ENCODE peak calls at places on chromosome 4, in eight cellular contexts. One of them, this sample, is unnamed.

GRCh38 chr4:18248611-18249010 is 227.1 kb upstream of the LCORL start:
- DNase-seq in fibroblast of mammary gland: no peak
- DNase-seq in PC-9: no peak
- DNase-seq in lower leg skin: no peak
- DNase-seq in mammary epithelial cell: no peak
- DNase-seq in heart right ventricle: no peak
- DNase-seq in keratinocyte: no peak
- DNase-seq in fibroblast of villous mesenchyme: no peak
- DNase-seq in this sample: no peak

GRCh38 chr4:10715696-10716095 is 31.1 kb upstream of the CLNK start:
- DNase-seq in PC-9: no peak
- DNase-seq in keratinocyte: no peak
- DNase-seq in mammary epithelial cell: no peak
- DNase-seq in heart right ventricle: no peak
- DNase-seq in lower leg skin: no peak
- DNase-seq in fibroblast of villous mesenchyme: no peak
- DNase-seq in fibroblast of mammary gland: peak; percentile 73
- DNase-seq in this sample: peak; percentile 17

GRCh38 chr4:105544517-105544916 is 7.9 kb upstream of the ARHGEF38 start:
- DNase-seq in fibroblast of villous mesenchyme: no peak
- DNase-seq in lower leg skin: no peak
- DNase-seq in PC-9: no peak
- DNase-seq in fibroblast of mammary gland: peak; percentile 4
- DNase-seq in mammary epithelial cell: no peak
- DNase-seq in keratinocyte: no peak
- DNase-seq in heart right ventricle: no peak
- DNase-seq in this sample: no peak

GRCh38 chr4:128528793-128529553 is 241.4 kb upstream of the PGRMC2 start:
- DNase-seq in lower leg skin: peak; percentile 68
- DNase-seq in PC-9: peak; percentile 65
- DNase-seq in mammary epithelial cell: peak; percentile 85
- DNase-seq in fibroblast of mammary gland: peak; percentile 98
- DNase-seq in keratinocyte: peak; percentile 76
- DNase-seq in heart right ventricle: peak; percentile 39
- DNase-seq in fibroblast of villous mesenchyme: peak; percentile 96
- DNase-seq in this sample: peak; percentile 100

GRCh38 chr4:112895785-112896184 is 153.7 kb upstream of the ANK2 start:
- DNase-seq in keratinocyte: peak; percentile 1
- DNase-seq in lower leg skin: no peak
- DNase-seq in fibroblast of mammary gland: peak; percentile 64
- DNase-seq in fibroblast of villous mesenchyme: no peak
- DNase-seq in PC-9: no peak
- DNase-seq in mammary epithelial cell: peak; percentile 61
- DNase-seq in heart right ventricle: no peak
- DNase-seq in this sample: no peak

GRCh38 chr4:164716901-164717300 is 37.0 kb upstream of the SMIM31 start:
- DNase-seq in mammary epithelial cell: no peak
- DNase-seq in lower leg skin: no peak
- DNase-seq in keratinocyte: no peak
- DNase-seq in fibroblast of mammary gland: peak; percentile 1
- DNase-seq in PC-9: no peak
- DNase-seq in fibroblast of villous mesenchyme: no peak
- DNase-seq in heart right ventricle: no peak
- DNase-seq in this sample: no peak

GRCh38 chr4:81237791-81238190 is 22.8 kb upstream of the PRKG2 start:
- DNase-seq in mammary epithelial cell: peak; percentile 58
- DNase-seq in heart right ventricle: no peak
- DNase-seq in fibroblast of mammary gland: no peak
- DNase-seq in lower leg skin: no peak
- DNase-seq in keratinocyte: no peak
- DNase-seq in fibroblast of villous mesenchyme: no peak
- DNase-seq in PC-9: no peak
- DNase-seq in this sample: no peak

GRCh38 chr4:100960232-100960631 is 387.1 kb downstream of the PPP3CA start:
- DNase-seq in keratinocyte: no peak
- DNase-seq in PC-9: no peak
- DNase-seq in fibroblast of mammary gland: peak; percentile 15
- DNase-seq in fibroblast of villous mesenchyme: no peak
- DNase-seq in mammary epithelial cell: peak; percentile 54
- DNase-seq in lower leg skin: no peak
- DNase-seq in heart right ventricle: no peak
- DNase-seq in this sample: peak; percentile 19

GRCh38 chr4:56575820-56576429 is 70.3 kb downstream of the ARL9 start:
- DNase-seq in lower leg skin: no peak
- DNase-seq in mammary epithelial cell: peak; percentile 8
- DNase-seq in keratinocyte: no peak
- DNase-seq in PC-9: no peak
- DNase-seq in fibroblast of villous mesenchyme: peak; percentile 66
- DNase-seq in heart right ventricle: no peak
- DNase-seq in fibroblast of mammary gland: peak; percentile 64
- DNase-seq in this sample: peak; percentile 64

GRCh38 chr4:120870279-120870673 is 52.2 kb downstream of the PRDM5 start:
- DNase-seq in mammary epithelial cell: no peak
- DNase-seq in fibroblast of mammary gland: no peak
- DNase-seq in fibroblast of villous mesenchyme: no peak
- DNase-seq in PC-9: peak; percentile 2
- DNase-seq in keratinocyte: no peak
- DNase-seq in lower leg skin: no peak
- DNase-seq in heart right ventricle: no peak
- DNase-seq in this sample: no peak

GRCh38 chr4:120871173-120871572 is 51.4 kb downstream of the PRDM5 start:
- DNase-seq in fibroblast of villous mesenchyme: no peak
- DNase-seq in lower leg skin: no peak
- DNase-seq in keratinocyte: no peak
- DNase-seq in heart right ventricle: no peak
- DNase-seq in fibroblast of mammary gland: no peak
- DNase-seq in PC-9: no peak
- DNase-seq in mammary epithelial cell: no peak
- DNase-seq in this sample: no peak

GRCh38 chr4:120877021-120877420 is 45.5 kb downstream of the PRDM5 start:
- DNase-seq in keratinocyte: no peak
- DNase-seq in fibroblast of villous mesenchyme: peak; percentile 3
- DNase-seq in PC-9: no peak
- DNase-seq in heart right ventricle: no peak
- DNase-seq in mammary epithelial cell: no peak
- DNase-seq in fibroblast of mammary gland: no peak
- DNase-seq in lower leg skin: no peak
- DNase-seq in this sample: no peak

GRCh38 chr4:120874792-120875774 is 47.4 kb downstream of the PRDM5 start:
- DNase-seq in mammary epithelial cell: no peak
- DNase-seq in fibroblast of villous mesenchyme: no peak
- DNase-seq in keratinocyte: no peak
- DNase-seq in lower leg skin: no peak
- DNase-seq in fibroblast of mammary gland: peak; percentile 23
- DNase-seq in PC-9: no peak
- DNase-seq in heart right ventricle: no peak
- DNase-seq in this sample: peak; percentile 33

DNA sequence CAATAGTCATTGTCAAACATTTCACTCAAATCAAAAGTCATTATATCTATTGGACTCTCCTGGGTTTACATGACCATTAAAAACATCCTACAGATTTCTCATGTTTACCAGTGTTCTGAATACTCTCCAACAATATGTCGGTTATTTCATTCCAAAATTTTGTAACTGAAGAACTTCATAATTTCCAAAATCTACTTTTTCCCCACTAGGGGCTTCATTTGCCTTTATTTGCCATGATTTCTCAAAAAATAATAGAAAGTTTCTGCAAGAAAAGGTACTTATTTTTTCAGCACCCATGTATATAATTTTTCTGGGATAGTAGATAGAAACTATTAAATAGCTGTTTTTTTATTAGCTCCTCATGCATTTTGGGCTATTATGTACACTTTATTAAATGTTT is 49.0 kb downstream of the PRDM5 start:
- DNase-seq in fibroblast of villous mesenchyme: no peak
- DNase-seq in heart right ventricle: no peak
- DNase-seq in keratinocyte: no peak
- DNase-seq in mammary epithelial cell: no peak
- DNase-seq in lower leg skin: no peak
- DNase-seq in fibroblast of mammary gland: no peak
- DNase-seq in PC-9: no peak
- DNase-seq in this sample: no peak
- TF ChIP-seq CTCF in fibroblast of villous mesenchyme: peak; percentile 28
- TF ChIP-seq CTCF in heart right ventricle: peak; percentile 11
- TF ChIP-seq CTCF in keratinocyte: no peak
- TF ChIP-seq CTCF in mammary epithelial cell: no peak
- TF ChIP-seq CTCF in lower leg skin: no peak
- TF ChIP-seq CTCF in fibroblast of mammary gland: peak; percentile 30
- TF ChIP-seq CTCF in PC-9: no peak
- TF ChIP-seq CTCF in this sample: no peak

DNA sequence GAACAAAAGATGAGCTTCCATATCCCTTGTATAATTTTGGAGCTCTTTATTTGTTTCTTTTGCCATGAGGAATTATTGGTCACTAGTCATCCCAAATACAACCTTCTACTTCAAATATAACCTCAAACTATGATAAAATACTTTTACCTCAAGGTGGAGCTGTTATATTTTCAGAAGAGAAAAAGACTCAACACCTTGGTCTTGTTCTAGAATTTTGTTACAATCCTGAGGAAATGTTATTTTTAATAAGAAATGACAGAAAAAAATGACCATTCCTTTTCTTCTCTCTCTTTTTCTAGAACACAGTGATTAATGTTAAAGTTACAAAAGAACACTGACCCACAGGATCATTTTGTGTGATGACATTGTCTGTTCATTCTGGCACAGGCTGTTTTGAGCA is 159.5 kb upstream of the CTSO start:
- DNase-seq in PC-9: no peak
- DNase-seq in lower leg skin: no peak
- DNase-seq in fibroblast of mammary gland: no peak
- DNase-seq in keratinocyte: no peak
- DNase-seq in mammary epithelial cell: peak; percentile 4
- DNase-seq in heart right ventricle: no peak
- DNase-seq in fibroblast of villous mesenchyme: no peak
- DNase-seq in this sample: peak; percentile 25
- TF ChIP-seq CTCF in PC-9: peak; percentile 39
- TF ChIP-seq CTCF in lower leg skin: no peak
- TF ChIP-seq CTCF in fibroblast of mammary gland: peak; percentile 21
- TF ChIP-seq CTCF in keratinocyte: no peak
- TF ChIP-seq CTCF in mammary epithelial cell: peak; percentile 32
- TF ChIP-seq CTCF in heart right ventricle: no peak
- TF ChIP-seq CTCF in fibroblast of villous mesenchyme: peak; percentile 16
- TF ChIP-seq CTCF in this sample: no peak

GRCh38 chr4:95507147-95507546 is 41.6 kb downstream of the UNC5C start:
- DNase-seq in lower leg skin: no peak
- DNase-seq in keratinocyte: no peak
- DNase-seq in fibroblast of villous mesenchyme: peak; percentile 40
- DNase-seq in fibroblast of mammary gland: no peak
- DNase-seq in mammary epithelial cell: no peak
- DNase-seq in heart right ventricle: no peak
- DNase-seq in PC-9: no peak
- DNase-seq in this sample: peak; percentile 27

GRCh38 chr4:95505149-95505548 is 43.6 kb downstream of the UNC5C start:
- DNase-seq in heart right ventricle: no peak
- DNase-seq in PC-9: no peak
- DNase-seq in keratinocyte: no peak
- DNase-seq in mammary epithelial cell: peak; percentile 70
- DNase-seq in lower leg skin: no peak
- DNase-seq in fibroblast of mammary gland: peak; percentile 7
- DNase-seq in fibroblast of villous mesenchyme: peak; percentile 6
- DNase-seq in this sample: peak; percentile 44

GRCh38 chr4:95507561-95507960 is 41.2 kb downstream of the UNC5C start:
- DNase-seq in mammary epithelial cell: no peak
- DNase-seq in PC-9: no peak
- DNase-seq in heart right ventricle: no peak
- DNase-seq in fibroblast of mammary gland: no peak
- DNase-seq in keratinocyte: no peak
- DNase-seq in lower leg skin: no peak
- DNase-seq in fibroblast of villous mesenchyme: no peak
- DNase-seq in this sample: peak; percentile 17

GRCh38 chr4:95505801-95506200 is 43.0 kb downstream of the UNC5C start:
- DNase-seq in PC-9: no peak
- DNase-seq in fibroblast of villous mesenchyme: no peak
- DNase-seq in lower leg skin: no peak
- DNase-seq in heart right ventricle: no peak
- DNase-seq in fibroblast of mammary gland: no peak
- DNase-seq in mammary epithelial cell: no peak
- DNase-seq in keratinocyte: no peak
- DNase-seq in this sample: no peak

GRCh38 chr4:95506264-95506663 is 42.5 kb downstream of the UNC5C start:
- DNase-seq in fibroblast of mammary gland: peak; percentile 20
- DNase-seq in mammary epithelial cell: peak; percentile 72
- DNase-seq in PC-9: no peak
- DNase-seq in lower leg skin: no peak
- DNase-seq in keratinocyte: peak; percentile 25
- DNase-seq in fibroblast of villous mesenchyme: peak; percentile 51
- DNase-seq in heart right ventricle: no peak
- DNase-seq in this sample: peak; percentile 50
- TF ChIP-seq CTCF in fibroblast of mammary gland: no peak
- TF ChIP-seq CTCF in mammary epithelial cell: no peak
- TF ChIP-seq CTCF in PC-9: no peak
- TF ChIP-seq CTCF in lower leg skin: no peak
- TF ChIP-seq CTCF in keratinocyte: no peak
- TF ChIP-seq CTCF in fibroblast of villous mesenchyme: no peak
- TF ChIP-seq CTCF in heart right ventricle: no peak
- TF ChIP-seq CTCF in this sample: no peak

DNA sequence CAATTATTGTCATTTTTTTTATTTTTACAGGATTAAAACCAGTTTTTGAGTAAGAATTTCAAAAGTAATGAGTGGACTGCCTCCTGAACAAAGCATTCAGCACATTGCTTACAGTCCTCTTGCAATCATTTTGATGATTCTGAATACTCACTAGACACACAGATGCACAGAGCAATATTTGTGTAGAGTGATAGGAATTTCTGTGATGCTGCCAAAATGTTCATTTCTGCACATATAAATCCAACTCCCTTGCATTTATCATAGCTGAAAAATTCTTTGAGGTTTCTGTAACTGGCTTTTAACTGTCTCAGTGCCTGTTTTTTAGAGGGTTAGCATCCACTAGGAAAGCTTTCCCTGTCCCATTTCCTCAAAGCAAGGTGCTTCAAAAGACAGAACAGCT is 234.7 kb upstream of the SLIT2 start:
- DNase-seq in PC-9: no peak
- DNase-seq in lower leg skin: no peak
- DNase-seq in fibroblast of mammary gland: peak; percentile 78
- DNase-seq in fibroblast of villous mesenchyme: peak; percentile 46
- DNase-seq in heart right ventricle: no peak
- DNase-seq in keratinocyte: no peak
- DNase-seq in mammary epithelial cell: no peak
- DNase-seq in this sample: peak; percentile 74
- TF ChIP-seq CTCF in PC-9: no peak
- TF ChIP-seq CTCF in lower leg skin: no peak
- TF ChIP-seq CTCF in fibroblast of mammary gland: no peak
- TF ChIP-seq CTCF in fibroblast of villous mesenchyme: no peak
- TF ChIP-seq CTCF in heart right ventricle: no peak
- TF ChIP-seq CTCF in keratinocyte: no peak
- TF ChIP-seq CTCF in mammary epithelial cell: no peak
- TF ChIP-seq CTCF in this sample: no peak

This sample was measured in cardiac fibroblast.